ENCODE peak calls at places on chromosomes 16 and 17, in six cellular contexts. M is activated CD8-positive, alpha-beta memory T cell treated with anti-CD3 and anti-CD28 coated beads for 48 hours; C is NCI-H345; V is RPMI7951; D is NCI-H82; S is esophagus squamous epithelium. L is an unnamed sample.

GRCh38 chr16:88743693-88744519 is 37.6 kb downstream of the CTU2 start:
- DNase-seq in M (peak; percentile 30), C (peak; percentile 57), V (peak; percentile 52), D (peak; percentile 86), S (no peak), L (peak; percentile 77)

GRCh38 chr16:70253291-70254094 is 1.8 kb upstream of the EXOSC6 start:
- DNase-seq in M (no peak), C (peak; percentile 4), V (peak; percentile 44), D (peak; percentile 61), S (no peak), L (peak; percentile 70)

GRCh38 chr16:87702325-87702811 is 63.4 kb downstream of the KLHDC4 start:
- DNase-seq in M (peak; percentile 33), C (no peak), V (no peak), D (peak; percentile 19), S (no peak), L (peak; percentile 44)

GRCh38 chr17:14525551-14526455 is 224.9 kb downstream of the HS3ST3B1 start:
- DNase-seq in M (no peak), C (no peak), V (no peak), D (no peak), S (no peak), L (no peak)

GRCh38 chr17:50423553-50424159 is 2.4 kb upstream of the ACSF2 start:
- DNase-seq in M (no peak), C (no peak), V (peak; percentile 90), D (peak; percentile 16), S (no peak), L (peak; percentile 97)

GRCh38 chr17:7112527-7113108 is 2.0 kb downstream of the ASGR2 start:
- DNase-seq in M (no peak), C (no peak), V (no peak), D (no peak), S (no peak), L (no peak)

GRCh38 chr17:67620088-67620487 is 97.6 kb upstream of the NOL11 start:
- DNase-seq in M (no peak), C (no peak), V (no peak), D (no peak), S (no peak), L (no peak)

GRCh38 chr16:31386157-31386984 is 6.8 kb upstream of the ITGAD start:
- DNase-seq in M (no peak), C (no peak), V (peak; percentile 44), D (no peak), S (no peak), L (peak; percentile 65)

GRCh38 chr16:50298591-50299507 is 32.5 kb downstream of the ADCY7 start:
- DNase-seq in M (no peak), C (no peak), V (no peak), D (no peak), S (no peak), L (no peak)

GRCh38 chr17:20263595-20263994 is 203.7 kb downstream of the LGALS9B start:
- DNase-seq in M (no peak), C (peak; percentile 42), V (no peak), D (no peak), S (no peak), L (peak; percentile 10)

GRCh38 chr17:5584383-5584951 is at the start of gene NLRP1:
- DNase-seq in M (peak; percentile 76), C (peak; percentile 39), V (peak; percentile 89), D (peak; percentile 41), S (peak; percentile 71), L (peak; percentile 98)

GRCh38 chr17:6420173-6420641 is 14.7 kb downstream of the AIPL1 start:
- DNase-seq in M (no peak), C (peak; percentile 56), V (no peak), D (peak; percentile 50), S (no peak), L (peak; percentile 27)

GRCh38 chr17:80263253-80264047 is 2.8 kb downstream of the RNF213 start:
- DNase-seq in M (no peak), C (no peak), V (peak; percentile 88), D (peak; percentile 31), S (peak; percentile 81), L (peak; percentile 84)

GRCh38 chr16:48384982-48385271 is 286 bp downstream of the SIAH1 start:
- DNase-seq in M (no peak), C (no peak), V (no peak), D (peak; percentile 70), S (no peak), L (no peak)

GRCh38 chr17:73976676-73977521 is 226.6 kb upstream of the RPL38 start:
- DNase-seq in M (no peak), C (peak; percentile 90), V (no peak), D (peak; percentile 88), S (no peak), L (no peak)

GRCh38 chr16:16101585-16101984 is 121.7 kb downstream of the ABCC6 start:
- DNase-seq in M (no peak), C (no peak), V (no peak), D (no peak), S (no peak), L (no peak)

GRCh38 chr16:57916735-57917450 is 54.0 kb downstream of the CNGB1 start:
- DNase-seq in M (no peak), C (no peak), V (peak; percentile 42), D (no peak), S (no peak), L (peak; percentile 80)

GRCh38 chr17:47204722-47205418 is 4.3 kb upstream of the MYL4 start:
- DNase-seq in M (no peak), C (no peak), V (peak; percentile 61), D (no peak), S (no peak), L (peak; percentile 42)

GRCh38 chr17:79019631-79020584 is 4.1 kb upstream of the C1QTNF1 start:
- DNase-seq in M (no peak), C (peak; percentile 69), V (peak; percentile 72), D (peak; percentile 79), S (no peak), L (peak; percentile 90)

GRCh38 chr17:20009052-20009301 is 182 bp upstream of the SPECC1 start:
- DNase-seq in M (no peak), C (no peak), V (peak; percentile 56), D (no peak), S (no peak), L (no peak)

GRCh38 chr17:77365584-77366186 is 224.9 kb downstream of the SEC14L1 start:
- DNase-seq in M (no peak), C (peak; percentile 93), V (peak; percentile 93), D (no peak), S (no peak), L (peak; percentile 90)

GRCh38 chr17:7113273-7114071 is 1.1 kb downstream of the ASGR2 start:
- DNase-seq in M (no peak), C (no peak), V (no peak), D (no peak), S (no peak), L (no peak)

GRCh38 chr16:66701061-66701460 is 4.5 kb upstream of the CMTM4 start:
- DNase-seq in M (no peak), C (no peak), V (no peak), D (no peak), S (no peak), L (no peak)

GRCh38 chr16:55418586-55418985 is 60.4 kb upstream of the MMP2 start:
- DNase-seq in M (no peak), C (no peak), V (peak; percentile 6), D (no peak), S (no peak), L (peak; percentile 2)

GRCh38 chr16:9787717-9788116 is 394.5 kb downstream of the GRIN2A start:
- DNase-seq in M (no peak), C (no peak), V (peak; percentile 88), D (peak; percentile 50), S (no peak), L (no peak)

GRCh38 chr16:49354101-49354500 is 19.5 kb upstream of the C16orf78 start:
- DNase-seq in M (no peak), C (no peak), V (no peak), D (peak; percentile 88), S (no peak), L (no peak)